ENCODE peak calls at places on chromosome 5, in nine cellular contexts. R, E, Q, Z, N, O, V, C and P are unnamed samples.

GRCh38 chr5:75052461-75053285 is at the start of gene GCNT4:
- DNase-seq in O (peak; percentile 4), Q (peak; percentile 58), N (peak; percentile 39), R (peak; percentile 34), E (peak; percentile 60), V (peak; percentile 51), Z (peak; percentile 46), C (peak; percentile 71), P (peak; percentile 63)

GRCh38 chr5:173595826-173596225 is 20.6 kb downstream of the BOD1 start:
- DNase-seq in V (no peak), N (no peak), R (no peak), Q (no peak), O (no peak), Z (no peak), C (no peak), E (no peak), P (no peak)

GRCh38 chr5:158261669-158262367 is 402.9 kb upstream of the CLINT1 start:
- DNase-seq in R (no peak), C (no peak), E (no peak), V (no peak), Q (no peak), O (no peak), Z (no peak), N (peak; percentile 7), P (no peak)

GRCh38 chr5:110865400-110866094 is 126.7 kb downstream of the SLC25A46 start:
- DNase-seq in Q (peak; percentile 16), Z (no peak), O (no peak), R (peak; percentile 35), C (peak; percentile 28), V (peak; percentile 65), N (peak; percentile 34), E (no peak), P (peak; percentile 13)

GRCh38 chr5:139982157-139982974 is 60.7 kb downstream of the NRG2 start:
- DNase-seq in C (peak; percentile 36), E (peak; percentile 58), O (peak; percentile 9), R (peak; percentile 35), V (no peak), Z (no peak), N (no peak), Q (no peak), P (no peak)

GRCh38 chr5:24385070-24385469 is 259.7 kb downstream of the CDH10 start:
- DNase-seq in V (no peak), C (no peak), R (no peak), E (no peak), Q (no peak), N (no peak), Z (no peak), O (no peak), P (no peak)

GRCh38 chr5:148697177-148697820 is 43.0 kb upstream of the HTR4 start:
- DNase-seq in Q (no peak), V (no peak), N (no peak), O (no peak), R (peak; percentile 82), E (no peak), C (peak; percentile 50), Z (no peak), P (no peak)

GRCh38 chr5:159510282-159510681 is 180.0 kb upstream of the IL12B start:
- DNase-seq in R (peak; percentile 46), Q (no peak), E (peak; percentile 90), O (no peak), Z (peak; percentile 79), V (peak; percentile 11), N (peak; percentile 72), C (peak; percentile 93), P (no peak)

GRCh38 chr5:81819556-81820314 is 68.8 kb upstream of the SSBP2 start:
- DNase-seq in V (no peak), Z (no peak), O (peak; percentile 21), R (peak; percentile 52), N (peak; percentile 36), E (no peak), Q (no peak), C (peak; percentile 26), P (no peak)

GRCh38 chr5:116577064-116577788 is 2.6 kb upstream of the SEMA6A start:
- DNase-seq in V (no peak), R (no peak), Z (no peak), Q (peak; percentile 37), N (no peak), C (no peak), O (no peak), E (no peak), P (peak; percentile 38)

GRCh38 chr5:159240301-159240870 is 22.7 kb upstream of the UBLCP1 start:
- DNase-seq in N (peak; percentile 70), V (no peak), O (no peak), R (no peak), C (peak; percentile 92), Z (no peak), E (no peak), Q (peak; percentile 20), P (peak; percentile 25)

GRCh38 chr5:40615586-40616193 is 64.0 kb upstream of the PTGER4 start:
- DNase-seq in O (no peak), Q (no peak), N (no peak), R (no peak), Z (no peak), C (peak; percentile 54), V (no peak), E (no peak), P (no peak)

GRCh38 chr5:125258610-125259009 is 512.2 kb upstream of the ZNF608 start:
- DNase-seq in R (no peak), Z (no peak), C (no peak), O (no peak), V (no peak), E (no peak), N (no peak), Q (no peak), P (no peak)